ENCODE peak calls at places on chromosomes 12 and 14, in seven cellular contexts. E, X, T, F, H, M and W are unnamed samples.

GRCh38 chr12:132352896-132353800 is 23.8 kb upstream of the GALNT9 start:
- DNase-seq in E (no peak), X (no peak), T (no peak), F (no peak), H (peak; percentile 7), M (no peak), W (no peak)

GRCh38 chr14:103311171-103311997 is 22.7 kb upstream of the EIF5 start:
- DNase-seq in E (no peak), X (no peak), T (no peak), F (no peak), H (no peak), M (no peak), W (no peak)

GRCh38 chr12:76020281-76020680 is 11.3 kb downstream of the PHLDA1 start:
- DNase-seq in E (peak; percentile 80), X (no peak), T (peak; percentile 73), F (no peak), H (peak; percentile 16), M (no peak), W (peak; percentile 69)

GRCh38 chr12:85784096-85784720 is 52.0 kb downstream of the RASSF9 start:
- DNase-seq in E (no peak), X (no peak), T (peak; percentile 26), F (no peak), H (no peak), M (no peak), W (no peak)

GRCh38 chr12:104718581-104718980 is 239.5 kb downstream of the SLC41A2 start:
- DNase-seq in E (peak; percentile 34), X (no peak), T (peak; percentile 53), F (no peak), H (no peak), M (no peak), W (no peak)

GRCh38 chr12:13211191-13211858 is 14.8 kb downstream of the EMP1 start:
- DNase-seq in E (peak; percentile 34), X (no peak), T (no peak), F (no peak), H (no peak), M (no peak), W (no peak)

GRCh38 chr12:12214635-12215131 is 52.2 kb downstream of the LRP6 start:
- DNase-seq in E (peak; percentile 63), X (no peak), T (peak; percentile 6), F (no peak), H (no peak), M (no peak), W (peak; percentile 64)

GRCh38 chr12:106223485-106224391 is 24.1 kb downstream of the CKAP4 start:
- DNase-seq in E (peak; percentile 54), X (peak; percentile 68), T (peak; percentile 61), F (peak; percentile 73), H (peak; percentile 67), M (peak; percentile 55), W (peak; percentile 59)

GRCh38 chr12:132766380-132767085 is 4.9 kb upstream of the ANKLE2 start:
- DNase-seq in E (peak; percentile 27), X (no peak), T (peak; percentile 38), F (no peak), H (peak; percentile 67), M (peak; percentile 70), W (no peak)

GRCh38 chr12:121766290-121767039 is 27.0 kb downstream of the RHOF start:
- DNase-seq in E (peak; percentile 10), X (no peak), T (no peak), F (no peak), H (no peak), M (no peak), W (no peak)

DNA sequence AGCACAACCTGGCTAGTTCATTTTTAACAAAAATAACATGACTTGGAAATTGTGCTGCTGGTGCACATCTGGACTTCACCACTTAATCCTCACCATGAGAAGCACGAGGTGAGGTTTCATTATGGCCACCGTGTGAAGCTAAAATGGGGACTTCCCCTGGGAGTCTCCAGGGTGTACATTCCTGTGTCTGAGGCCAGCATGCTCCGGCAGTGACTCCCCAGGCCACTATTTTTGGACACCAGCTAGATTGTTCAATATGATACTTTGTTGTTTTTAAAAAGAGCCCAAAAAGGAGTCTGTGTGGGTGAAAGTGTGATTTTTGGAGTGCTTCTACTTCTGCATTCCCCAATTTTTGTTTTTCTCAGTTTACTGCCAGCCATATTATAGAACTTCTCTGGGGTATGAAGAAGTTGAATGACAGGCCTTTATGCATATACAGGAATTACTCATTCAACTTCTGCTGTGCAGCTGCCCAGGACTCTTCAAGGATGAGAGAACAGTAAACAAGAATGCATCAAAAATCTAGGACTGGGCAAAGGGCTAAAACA is 16.9 kb upstream of the AICDA start:
- DNase-seq in E (no peak), X (no peak), T (no peak), F (no peak), H (no peak), M (no peak), W (peak; percentile 75)
- H3K4me3 ChIP-seq in E (no peak overlapping the region), X (no peak overlapping the region), T (no peak overlapping the region), F (no peak overlapping the region), H (no peak overlapping the region), M (no peak overlapping the region), W (no peak overlapping the region)

GRCh38 chr14:38211258-38211735 is 3.6 kb downstream of the SSTR1 start:
- DNase-seq in E (no peak), X (no peak), T (no peak), F (no peak), H (no peak), M (no peak), W (no peak)
- H3K27ac ChIP-seq in E (no peak overlapping the region), X (no peak overlapping the region), T (peak overlapping the region; percentile 34), F (no peak overlapping the region), H (no peak overlapping the region), M (no peak overlapping the region), W (no peak overlapping the region)

DNA sequence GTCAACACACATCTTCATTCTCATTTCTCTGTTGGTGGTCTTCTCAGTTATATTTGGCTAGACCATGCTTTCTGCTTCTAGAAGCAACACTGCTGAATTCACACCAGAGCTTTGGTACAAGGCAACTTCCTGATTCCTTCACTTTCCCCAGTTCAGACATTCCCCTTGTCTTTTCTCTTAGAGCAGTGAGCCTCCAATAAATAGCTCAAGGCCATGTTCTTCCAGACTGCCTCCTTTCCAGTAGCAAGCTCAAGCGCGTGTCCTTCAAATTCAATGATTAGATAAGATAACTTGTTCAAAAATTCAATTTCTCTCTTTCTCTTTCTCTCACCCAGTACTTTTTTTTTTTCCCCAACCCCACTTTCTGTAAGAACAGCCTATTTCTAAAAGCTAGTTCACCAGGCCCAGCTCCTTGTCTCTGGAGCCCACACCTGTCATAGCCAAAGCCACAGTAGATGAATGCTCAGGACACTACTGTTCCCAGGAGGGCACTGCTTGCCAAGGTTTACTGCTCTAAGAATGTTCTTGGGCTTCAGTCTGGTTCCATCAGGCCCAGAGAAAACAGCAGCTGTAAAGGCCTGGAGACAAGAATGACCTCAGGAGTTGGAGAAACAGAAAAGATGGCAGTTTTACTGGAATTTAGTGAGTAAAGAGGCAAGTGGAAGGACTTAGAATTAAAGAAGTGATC is 17.7 kb downstream of the TBK1 start:
- DNase-seq in E (no peak), X (no peak), T (no peak), F (no peak), H (no peak), M (no peak), W (no peak)
- H3K36me3 ChIP-seq in E (peaks cover 45% of the 10 kb centered on the region), X (peaks cover 53% of the 10 kb centered on the region), T (peaks cover 6% of the 10 kb centered on the region), F (no peaks in the 10 kb centered on the region), H (peaks cover 12% of the 10 kb centered on the region), M (peaks cover 84% of the 10 kb centered on the region), W (peaks cover 57% of the 10 kb centered on the region)

GRCh38 chr14:74019408-74019714 is 212 bp downstream of the BBOF1 start:
- DNase-seq in E (no peak), X (no peak), T (no peak), F (no peak), H (no peak), M (no peak), W (no peak)
- H3K4me3 ChIP-seq in E (peak overlapping the region; percentile 91), X (peak overlapping the region; percentile 85), T (peak overlapping the region; percentile 93), F (peak overlapping the region; percentile 70), H (peak overlapping the region; percentile 97), M (peak overlapping the region; percentile 84), W (peak overlapping the region; percentile 93)

DNA sequence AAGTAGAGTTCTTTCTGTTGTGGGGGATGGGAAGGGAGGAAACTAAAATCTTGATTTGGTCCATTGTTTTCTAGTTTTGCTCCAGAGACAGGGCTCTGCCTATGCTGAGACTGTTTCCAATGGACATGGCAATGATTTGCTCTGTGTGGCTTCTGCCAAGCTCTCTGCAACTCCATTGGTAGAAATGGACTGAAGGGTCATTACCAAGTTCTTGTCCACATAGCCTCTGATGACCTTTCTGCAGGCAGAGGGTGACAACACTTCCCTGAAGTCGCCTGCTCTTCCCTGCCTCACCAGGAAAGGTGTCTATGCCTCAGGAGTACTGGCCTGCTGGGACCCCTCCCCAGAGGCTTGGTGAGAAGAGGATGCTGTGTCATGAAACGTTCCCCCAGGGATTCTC is 39.5 kb upstream of the NOS1 start:
- DNase-seq in E (no peak), X (no peak), T (no peak), F (no peak), H (no peak), M (no peak), W (no peak)
- H3K27ac ChIP-seq in E (no peak overlapping the region), X (no peak overlapping the region), T (no peak overlapping the region), F (no peak overlapping the region), H (no peak overlapping the region), M (no peak overlapping the region), W (no peak overlapping the region)

DNA sequence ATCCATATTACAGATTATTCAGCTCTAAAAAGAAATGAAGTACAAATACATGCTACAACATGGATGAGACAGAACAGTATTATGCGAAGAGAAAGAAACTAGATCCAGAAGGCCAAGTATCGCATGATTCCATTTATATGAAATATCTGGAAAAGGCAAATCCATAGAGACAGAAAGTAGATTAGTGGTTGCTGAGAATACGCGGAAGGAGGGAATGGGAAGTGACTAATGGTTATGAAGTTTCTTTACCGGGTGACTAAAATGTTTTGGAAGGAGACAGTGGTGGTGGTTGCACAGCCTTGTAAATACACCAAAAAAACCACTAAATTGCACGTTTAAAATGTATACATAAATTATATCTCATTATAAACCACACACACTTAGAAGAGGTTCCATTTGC is 12.5 kb downstream of the PRDM4 start:
- DNase-seq in E (peak; percentile 81), X (no peak), T (peak; percentile 66), F (no peak), H (no peak), M (no peak), W (peak; percentile 71)
- H3K36me3 ChIP-seq in E (peaks cover 34% of the 10 kb centered on the region), X (peaks cover 42% of the 10 kb centered on the region), T (peaks cover 11% of the 10 kb centered on the region), F (no peaks in the 10 kb centered on the region), H (peaks cover 7% of the 10 kb centered on the region), M (peaks cover 89% of the 10 kb centered on the region), W (peaks cover 36% of the 10 kb centered on the region)

DNA sequence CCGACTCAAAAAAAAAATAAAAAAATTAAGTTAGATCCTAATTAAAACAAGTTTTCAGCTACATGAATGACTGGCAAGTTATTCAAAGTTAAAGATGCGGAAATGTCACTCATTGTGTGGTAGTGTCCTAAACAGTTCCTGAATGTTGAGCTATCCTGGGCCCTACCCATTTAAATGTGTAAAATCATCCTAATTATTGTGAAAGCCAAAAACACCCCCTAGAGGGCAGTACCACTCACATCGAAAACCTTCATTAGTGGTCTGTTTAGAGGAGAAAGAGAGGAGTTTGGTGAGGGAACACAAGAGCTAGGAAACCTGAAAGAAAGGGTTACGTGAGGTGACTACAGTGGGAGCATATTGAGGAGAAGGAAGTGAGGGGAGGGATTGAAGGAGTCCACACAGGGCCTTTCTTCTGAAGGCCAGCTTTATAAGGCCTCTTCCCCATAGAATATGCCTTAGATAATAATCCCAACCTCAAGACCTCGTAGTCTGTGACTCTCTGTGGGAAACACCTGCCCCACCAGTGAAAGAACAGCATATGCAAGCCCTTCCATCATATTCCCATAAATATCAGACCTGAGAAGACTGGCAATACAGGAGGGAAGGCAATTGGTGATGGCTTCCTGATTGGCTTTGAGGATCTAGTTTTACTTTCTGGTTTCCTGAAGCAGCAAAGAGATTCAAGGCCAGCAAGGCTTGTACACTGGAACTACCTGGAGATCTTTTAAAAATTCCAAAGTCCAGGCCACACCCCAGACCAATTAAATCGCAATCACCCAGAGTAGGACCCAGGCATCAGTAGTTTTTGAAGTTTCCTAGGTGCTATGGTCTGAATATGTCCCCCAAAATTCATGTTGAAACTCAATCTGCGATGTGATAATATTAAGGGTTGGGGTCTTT is 2.7 kb upstream of the TEP1 start:
- DNase-seq in E (peak; percentile 61), X (no peak), T (peak; percentile 62), F (no peak), H (no peak), M (peak; percentile 28), W (peak; percentile 48)
- H3K4me3 ChIP-seq in E (no peak overlapping the region), X (no peak overlapping the region), T (no peak overlapping the region), F (no peak overlapping the region), H (no peak overlapping the region), M (no peak overlapping the region), W (no peak overlapping the region)